ENCODE peak calls at places on chromosomes 13 and 19, in ten cellular contexts. S is PC-3, Y is HFF-Myc, I is Calu3, N is neural crest cell, Z is GM23338, H is uterus, U is IMR-90, P is cardiac fibroblast, W is GM10248. D is an unnamed sample.

GRCh38 chr13:48318714-48319457 is 15.3 kb downstream of the RB1 start:
- DNase-seq in S (no peak), Y (no peak), I (no peak), N (no peak), Z (no peak), H (no peak), U (no peak), P (no peak), W (no peak), D (no peak)

GRCh38 chr13:37956536-37956935 is 87.0 kb upstream of the TRPC4 start:
- DNase-seq in S (peak; percentile 71), Y (no peak), I (no peak), N (no peak), Z (no peak), H (no peak), U (no peak), P (no peak), W (no peak), D (no peak)

GRCh38 chr13:23660249-23660648 is 90.0 kb downstream of the TNFRSF19 start:
- DNase-seq in S (no peak), Y (no peak), I (no peak), N (no peak), Z (no peak), H (no peak), U (no peak), P (no peak), W (no peak), D (no peak)

GRCh38 chr13:98784666-98785065 is 32.2 kb upstream of the SLC15A1 start:
- DNase-seq in S (no peak), Y (no peak), I (no peak), N (no peak), Z (no peak), H (no peak), U (no peak), P (no peak), W (no peak), D (no peak)

GRCh38 chr13:100619940-100620339 is 31.4 kb upstream of the GGACT start:
- DNase-seq in S (no peak), Y (no peak), I (no peak), N (no peak), Z (no peak), H (no peak), U (no peak), P (no peak), W (no peak), D (no peak)

GRCh38 chr13:113802090-113802531 is 43.1 kb downstream of the TMEM255B start:
- DNase-seq in S (no peak), Y (peak; percentile 57), I (no peak), N (peak; percentile 46), Z (peak; percentile 84), H (peak; percentile 53), U (peak; percentile 72), P (peak; percentile 67), W (no peak), D (peak; percentile 74)

GRCh38 chr19:49200238-49200862 is 42.8 kb downstream of the TRPM4 start:
- DNase-seq in S (peak; percentile 40), Y (no peak), I (no peak), N (no peak), Z (peak; percentile 65), H (no peak), U (no peak), P (peak; percentile 25), W (no peak), D (no peak)

GRCh38 chr19:4935449-4935848 is 26.1 kb downstream of the UHRF1 start:
- DNase-seq in S (no peak), Y (no peak), I (no peak), N (no peak), Z (no peak), H (no peak), U (no peak), P (no peak), W (no peak), D (no peak)

GRCh38 chr19:16031872-16032200 is 44.5 kb upstream of the TPM4 start:
- DNase-seq in S (no peak), Y (no peak), I (no peak), N (no peak), Z (no peak), H (no peak), U (no peak), P (no peak), W (no peak), D (no peak)

GRCh38 chr19:5058456-5059190 is 89.7 kb downstream of the KDM4B start:
- DNase-seq in S (peak; percentile 50), Y (no peak), I (no peak), N (no peak), Z (no peak), H (no peak), U (peak; percentile 41), P (peak; percentile 23), W (no peak), D (no peak)

DNA sequence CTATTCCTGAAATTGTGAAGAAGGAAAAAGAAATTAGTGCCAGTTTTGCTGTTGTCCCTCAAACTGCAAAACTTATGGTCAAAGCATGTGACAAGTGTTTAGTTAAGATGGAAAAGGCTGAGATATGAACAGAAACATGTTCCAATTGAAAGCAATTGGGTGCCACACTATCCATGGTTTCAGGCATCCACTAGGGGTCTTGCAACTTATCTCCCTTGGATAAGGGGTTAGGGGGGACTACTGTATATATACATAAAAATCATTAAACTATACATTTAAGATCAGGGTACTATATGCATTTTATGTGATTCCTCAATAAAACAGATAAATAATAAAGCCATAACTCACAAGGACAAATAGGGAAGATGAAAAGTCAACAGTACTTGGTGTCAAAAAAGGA is 8.3 kb downstream of the SPART start:
- DNase-seq in S (no peak), Y (no peak), I (no peak), N (no peak), Z (no peak), H (no peak), U (no peak), P (no peak), W (no peak), D (no peak)
- TF ChIP-seq CTCF in S (no peak), Y (no peak), I (no peak), N (no peak), Z (peak; percentile 51), H (no peak), U (no peak), P (no peak), W (no peak), D (no peak)

GRCh38 chr19:10206226-10206873 is 11.6 kb upstream of the DNMT1 start:
- DNase-seq in S (peak; percentile 51), Y (no peak), I (peak; percentile 70), N (no peak), Z (no peak), H (no peak), U (peak; percentile 66), P (peak; percentile 77), W (no peak), D (peak; percentile 33)
- TF ChIP-seq CTCF in S (no peak), Y (no peak), I (no peak), N (no peak), Z (no peak), H (no peak), U (no peak), P (no peak), W (no peak), D (no peak)

DNA sequence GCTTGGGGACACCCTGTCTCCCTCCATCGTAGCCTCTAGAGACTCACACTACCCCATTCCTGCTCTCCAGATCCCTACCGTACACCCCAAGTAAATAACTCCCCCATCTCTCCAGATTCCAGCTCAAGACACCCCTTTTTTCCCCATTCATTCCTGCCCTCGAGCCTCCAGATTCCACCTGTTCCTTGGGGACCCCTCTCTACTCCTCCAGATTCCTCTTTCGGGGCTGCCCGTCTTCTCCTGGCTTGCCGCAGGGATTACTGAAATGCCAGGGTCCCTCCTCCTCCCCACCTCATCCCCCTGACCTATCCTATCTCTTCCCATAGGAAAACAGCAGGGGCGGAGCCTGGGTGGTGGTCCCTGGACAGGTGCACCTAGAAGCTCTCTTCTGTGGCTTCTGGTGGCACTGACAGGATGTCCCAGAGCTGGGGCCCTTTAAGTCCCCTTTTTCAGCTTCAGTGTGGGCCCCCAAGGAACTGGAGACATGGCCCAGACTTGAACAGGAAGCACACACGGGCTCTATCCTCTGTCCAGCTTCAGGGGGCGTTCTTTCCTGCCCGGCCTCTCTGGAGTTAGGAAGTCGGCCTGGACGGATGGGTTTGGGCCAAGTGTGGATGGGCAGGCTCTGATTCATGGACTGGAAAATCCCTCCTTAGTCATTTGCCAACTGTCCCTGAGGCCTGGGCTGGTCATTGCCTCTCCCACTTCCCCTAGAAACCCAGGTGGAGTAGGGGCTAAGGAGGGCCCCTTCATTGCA is 1.2 kb downstream of the ZSWIM4 start:
- DNase-seq in S (peak; percentile 97), Y (peak; percentile 85), I (peak; percentile 58), N (no peak), Z (peak; percentile 79), H (peak; percentile 87), U (peak; percentile 98), P (peak; percentile 97), W (peak; percentile 67), D (peak; percentile 96)
- TF ChIP-seq CTCF in S (peak; percentile 61), Y (peak; percentile 39), I (no peak), N (no peak), Z (no peak), H (peak; percentile 13), U (peak; percentile 49), P (peak; percentile 35), W (no peak), D (peak; percentile 59)

GRCh38 chr13:39417131-39417530 is 185.9 kb downstream of the LHFPL6 start:
- DNase-seq in S (no peak), Y (no peak), I (no peak), N (peak; percentile 40), Z (peak; percentile 77), H (no peak), U (no peak), P (peak; percentile 38), W (no peak), D (peak; percentile 8)
- TF ChIP-seq CTCF in S (peak; percentile 17), Y (no peak), I (no peak), N (peak; percentile 55), Z (peak; percentile 57), H (no peak), U (peak; percentile 22), P (peak; percentile 31), W (no peak), D (peak; percentile 60)

GRCh38 chr13:21673592-21674270 is 2.9 kb downstream of the FGF9 start:
- DNase-seq in S (peak; percentile 42), Y (no peak), I (peak; percentile 36), N (peak; percentile 57), Z (peak; percentile 83), H (no peak), U (peak; percentile 36), P (peak; percentile 35), W (peak; percentile 71), D (no peak)
- TF ChIP-seq CTCF in S (no peak), Y (no peak), I (no peak), N (peak; percentile 60), Z (no peak), H (peak; percentile 19), U (no peak), P (no peak), W (no peak), D (no peak)

GRCh38 chr19:35938282-35939224 is 2.4 kb downstream of the LRFN3 start:
- DNase-seq in S (no peak), Y (no peak), I (no peak), N (no peak), Z (no peak), H (no peak), U (no peak), P (no peak), W (no peak), D (no peak)
- TF ChIP-seq CTCF in S (no peak), Y (no peak), I (no peak), N (no peak), Z (no peak), H (no peak), U (no peak), P (no peak), W (no peak), D (peak; percentile 42)

D was measured in HFFc6.